ENCODE peak calls at places on chromosome X, in six cellular contexts. P is IMR-90, F is AG10803, R is sigmoid colon, E is PC-9, V is GM06990. K is an unnamed sample.

GRCh38 chrX:3697701-3698279 is 15.7 kb downstream of the PRKX start:
- DNase-seq in P (peak; percentile 42), F (peak; percentile 48), R (peak; percentile 67), E (peak; percentile 40), V (no peak), K (no peak)

GRCh38 chrX:46838974-46839480 is 2.2 kb downstream of the RP2 start:
- DNase-seq in P (peak; percentile 22), F (peak; percentile 51), R (no peak), E (no peak), V (no peak), K (no peak)

GRCh38 chrX:134603806-134604700 is 54.2 kb downstream of the PLAC1 start:
- DNase-seq in P (peak; percentile 90), F (peak; percentile 96), R (no peak), E (no peak), V (no peak), K (no peak)

GRCh38 chrX:12685541-12685940 is 105.7 kb upstream of the PRPS2 start:
- DNase-seq in P (peak; percentile 48), F (peak; percentile 23), R (no peak), E (no peak), V (no peak), K (no peak)

GRCh38 chrX:44842555-44843317 is 1.1 kb upstream of the DUSP21 start:
- DNase-seq in P (no peak), F (no peak), R (no peak), E (no peak), V (no peak), K (no peak)

GRCh38 chrX:36867143-36867542 is 141.0 kb upstream of the FAM47C start:
- DNase-seq in P (peak; percentile 9), F (peak; percentile 9), R (no peak), E (no peak), V (no peak), K (no peak)

GRCh38 chrX:48472225-48472624 is 2.2 kb upstream of the SLC38A5 start:
- DNase-seq in P (no peak), F (no peak), R (no peak), E (no peak), V (no peak), K (no peak)

GRCh38 chrX:139640259-139640658 is 67.7 kb downstream of the MCF2 start:
- DNase-seq in P (no peak), F (no peak), R (no peak), E (no peak), V (no peak), K (no peak)

GRCh38 chrX:110915579-110915978 is 120.0 kb upstream of the CHRDL1 start:
- DNase-seq in P (no peak), F (peak; percentile 2), R (no peak), E (no peak), V (no peak), K (no peak)

GRCh38 chrX:137562096-137562495 is 3.8 kb upstream of the ZIC3 start:
- DNase-seq in P (no peak), F (no peak), R (no peak), E (no peak), V (no peak), K (no peak)
- TF ChIP-seq CTCF in P (no peak), F (no peak), R (no peak), E (no peak), V (no peak), K (no peak)

GRCh38 chrX:25029288-25029687 is 13.5 kb upstream of the ARX start:
- DNase-seq in P (no peak), F (no peak), R (no peak), E (no peak), V (no peak), K (no peak)
- H3K4me3 ChIP-seq in P (no peak overlapping the region), F (no peak overlapping the region), R (no peak overlapping the region), E (no peak overlapping the region), V (no peak overlapping the region), K (no peak overlapping the region)

GRCh38 chrX:115362334-115363095 is 73.0 kb downstream of the LUZP4 start:
- DNase-seq in P (peak; percentile 33), F (no peak), R (no peak), E (no peak), V (no peak), K (no peak)
- TF ChIP-seq CTCF in P (peak; percentile 20), F (peak; percentile 31), R (no peak), E (no peak), V (no peak), K (no peak)

DNA sequence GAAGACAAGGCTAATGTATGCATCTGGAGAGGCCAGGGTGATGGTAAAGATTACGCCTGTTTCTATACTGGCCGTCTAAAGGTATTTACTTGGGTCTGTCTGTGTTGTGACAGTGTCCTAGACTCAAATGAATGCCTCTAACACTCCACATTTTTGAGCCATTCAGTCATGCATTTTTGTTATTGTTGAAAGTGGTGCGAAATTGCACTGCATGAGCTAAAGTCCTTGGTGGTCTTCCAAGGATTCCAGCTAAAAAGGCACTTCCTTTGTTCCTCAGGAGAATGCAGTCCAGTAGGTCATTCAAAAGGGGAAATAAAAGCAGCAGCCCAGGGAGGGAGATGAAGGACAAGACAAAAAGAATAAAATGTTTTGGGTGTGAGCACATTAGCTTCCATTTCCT is 3.0 kb downstream of the GPC4 start:
- DNase-seq in P (peak; percentile 13), F (peak; percentile 62), R (no peak), E (no peak), V (no peak), K (no peak)
- H3K4me3 ChIP-seq in P (no peak overlapping the region), F (no peak overlapping the region), R (peak overlapping the region; percentile 71), E (no peak overlapping the region), V (no peak overlapping the region), K (no peak overlapping the region)

DNA sequence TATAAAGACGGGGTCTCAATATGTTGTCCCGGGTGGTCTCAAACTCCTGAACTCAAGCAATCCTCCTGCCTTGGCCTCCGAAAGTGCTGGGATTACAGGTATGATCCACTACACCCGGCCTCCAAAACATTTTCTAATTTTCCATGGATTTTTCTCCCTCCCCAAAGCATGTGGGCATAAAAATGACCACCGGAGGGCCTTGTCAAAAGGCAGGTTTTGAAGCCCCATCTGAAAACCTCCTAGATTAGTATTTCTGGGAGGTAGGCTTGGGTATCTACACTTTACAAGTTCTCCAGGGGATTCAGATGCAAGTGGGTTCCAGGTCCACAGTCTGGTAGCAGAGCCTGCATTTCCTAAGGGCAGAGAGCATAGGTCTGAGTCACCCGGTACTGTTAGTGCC is 1.4 kb upstream of the GPR173 start:
- DNase-seq in P (peak; percentile 15), F (no peak), R (no peak), E (no peak), V (no peak), K (no peak)
- TF ChIP-seq CTCF in P (peak; percentile 45), F (peak; percentile 48), R (no peak), E (peak; percentile 29), V (peak; percentile 26), K (no peak)

GRCh38 chrX:41449615-41450014 is 2.5 kb downstream of the NYX start:
- DNase-seq in P (peak; percentile 24), F (peak; percentile 61), R (no peak), E (no peak), V (no peak), K (no peak)
- H3K4me3 ChIP-seq in P (no peak overlapping the region), F (peak overlapping the region; percentile 24), R (peak overlapping the region; percentile 20), E (no peak overlapping the region), V (peak overlapping the region; percentile 16), K (no peak overlapping the region)

GRCh38 chrX:76538860-76539259 is 111.3 kb downstream of the MAGEE1 start:
- DNase-seq in P (no peak), F (no peak), R (no peak), E (no peak), V (no peak), K (no peak)
- TF ChIP-seq CTCF in P (no peak), F (no peak), R (no peak), E (no peak), V (no peak), K (no peak)

K was measured in LNCaP clone FGC.